ENCODE peak calls at places on chromosomes 7 and 10, in six cellular contexts. U, Q, A, V, H and C are unnamed samples.

GRCh38 chr10:124591123-124591495 is 129.5 kb downstream of the LHPP start:
- DNase-seq in H (no peak), U (no peak), Q (no peak), V (no peak), A (no peak), C (no peak)

GRCh38 chr10:124040454-124040853 is 52.9 kb downstream of the CHST15 start:
- DNase-seq in H (no peak), U (no peak), A (peak; percentile 19), V (no peak), Q (no peak), C (no peak)

GRCh38 chr10:36597921-36598320 is 527.5 kb upstream of the ANKRD30A start:
- DNase-seq in H (no peak), A (no peak), V (no peak), Q (no peak), U (no peak), C (no peak)

GRCh38 chr10:92688927-92689662 is 660 bp upstream of the HHEX start:
- DNase-seq in H (no peak), V (peak; percentile 48), Q (peak; percentile 34), U (peak; percentile 11), A (peak; percentile 44), C (no peak)

GRCh38 chr7:112782498-112782897 is 7.7 kb downstream of the TMEM168 start:
- DNase-seq in A (no peak), U (no peak), H (no peak), V (no peak), Q (no peak), C (no peak)

GRCh38 chr10:78977761-78978305 is 90.9 kb upstream of the ZMIZ1 start:
- DNase-seq in A (peak; percentile 88), V (peak; percentile 72), U (peak; percentile 32), H (peak; percentile 94), Q (peak; percentile 19), C (peak; percentile 79)

GRCh38 chr10:102515724-102516123 is 12.0 kb downstream of the SUFU start:
- DNase-seq in U (no peak), H (no peak), V (no peak), A (no peak), Q (no peak), C (no peak)

GRCh38 chr7:141362580-141363435 is 188.4 kb upstream of the AGK start:
- DNase-seq in Q (no peak), A (peak; percentile 80), V (peak; percentile 88), H (peak; percentile 3), U (peak; percentile 38), C (peak; percentile 55)

GRCh38 chr10:94115725-94116124 is 122.0 kb downstream of the PLCE1 start:
- DNase-seq in A (no peak), H (no peak), V (no peak), U (no peak), Q (no peak), C (no peak)

GRCh38 chr7:30934732-30935568 is 23.3 kb downstream of the AQP1 start:
- DNase-seq in H (no peak), V (no peak), Q (no peak), A (no peak), U (no peak), C (no peak)

GRCh38 chr7:52992479-52993195 is 42.8 kb upstream of the POM121L12 start:
- DNase-seq in U (no peak), V (no peak), A (no peak), H (no peak), Q (no peak), C (no peak)

GRCh38 chr10:123132576-123133477 is 2.9 kb upstream of the HMX3 start:
- DNase-seq in U (peak; percentile 84), H (peak; percentile 67), A (peak; percentile 86), V (peak; percentile 78), Q (peak; percentile 88), C (no peak)

GRCh38 chr10:784377-784758 is 94.9 kb upstream of the DIP2C start:
- DNase-seq in Q (peak; percentile 11), A (no peak), U (no peak), V (no peak), H (no peak), C (no peak)

GRCh38 chr7:27784399-27785053 is 44.6 kb downstream of the TAX1BP1 start:
- DNase-seq in A (peak; percentile 62), U (no peak), Q (no peak), V (peak; percentile 69), H (peak; percentile 77), C (peak; percentile 17)

GRCh38 chr7:126443951-126444350 is 808.8 kb downstream of the GRM8 start:
- DNase-seq in A (no peak), U (no peak), Q (no peak), H (no peak), V (no peak), C (no peak)

GRCh38 chr10:108204528-108205313 is 1040.2 kb upstream of the SORCS1 start:
- DNase-seq in V (peak; percentile 14), A (peak; percentile 15), U (no peak), H (no peak), Q (peak; percentile 11), C (peak; percentile 41)

GRCh38 chr10:200405-200804 is 65.2 kb downstream of the ZMYND11 start:
- DNase-seq in A (peak; percentile 61), Q (no peak), H (peak; percentile 23), U (no peak), V (no peak), C (no peak)

GRCh38 chr7:44284881-44285541 is 40.4 kb downstream of the CAMK2B start:
- DNase-seq in H (no peak), Q (peak; percentile 2), V (no peak), A (no peak), U (no peak), C (no peak)

GRCh38 chr7:70578131-70578530 is 553.8 kb upstream of the GALNT17 start:
- DNase-seq in A (no peak), H (no peak), U (no peak), Q (no peak), V (no peak), C (no peak)

GRCh38 chr10:101995451-101996063 is 60.4 kb downstream of the ARMH3 start:
- DNase-seq in Q (no peak), H (peak; percentile 7), A (peak; percentile 64), U (no peak), V (peak; percentile 35), C (no peak)

GRCh38 chr7:87144173-87144657 is 8.0 kb upstream of the DMTF1 start:
- DNase-seq in H (no peak), A (no peak), Q (no peak), U (no peak), V (no peak), C (no peak)

GRCh38 chr10:63145782-63146181 is 12.7 kb downstream of the NRBF2 start:
- DNase-seq in Q (no peak), A (no peak), H (no peak), V (no peak), U (no peak), C (peak; percentile 31)

GRCh38 chr10:124547651-124548168 is 86.1 kb downstream of the LHPP start:
- DNase-seq in V (no peak), A (peak; percentile 25), Q (no peak), H (no peak), U (no peak), C (no peak)

GRCh38 chr7:107999814-108000560 is 3.0 kb downstream of the LAMB1 start:
- DNase-seq in U (no peak), Q (no peak), A (no peak), V (peak; percentile 62), H (no peak), C (no peak)

GRCh38 chr7:108001759-108002725 is 919 bp downstream of the LAMB1 start:
- DNase-seq in H (peak; percentile 56), Q (peak; percentile 18), A (peak; percentile 38), V (peak; percentile 40), U (no peak), C (no peak)

GRCh38 chr7:107998660-107999480 is 4.1 kb downstream of the LAMB1 start:
- DNase-seq in V (peak; percentile 40), U (no peak), Q (no peak), H (no peak), A (no peak), C (no peak)

GRCh38 chr7:108002726-108003590 is at the start of gene LAMB1:
- DNase-seq in U (peak; percentile 77), Q (peak; percentile 80), V (peak; percentile 88), H (peak; percentile 70), A (peak; percentile 91), C (no peak)

GRCh38 chr7:108000875-108001758 is 1.8 kb downstream of the LAMB1 start:
- DNase-seq in V (peak; percentile 55), H (no peak), A (peak; percentile 73), U (peak; percentile 74), Q (peak; percentile 67), C (no peak)
- H3K4me3 ChIP-seq in V (peak overlapping the region; percentile 85), H (peak overlapping the region; percentile 92), A (peak overlapping the region; percentile 89), U (peak overlapping the region; percentile 52), Q (peak overlapping the region; percentile 77), C (peak overlapping the region; percentile 93)

GRCh38 chr10:75771606-75772005 is 340.2 kb downstream of the LRMDA start:
- DNase-seq in H (no peak), V (no peak), A (no peak), U (no peak), Q (no peak), C (no peak)
- H3K4me3 ChIP-seq in H (no peak overlapping the region), V (no peak overlapping the region), A (no peak overlapping the region), U (no peak overlapping the region), Q (no peak overlapping the region), C (no peak overlapping the region)

DNA sequence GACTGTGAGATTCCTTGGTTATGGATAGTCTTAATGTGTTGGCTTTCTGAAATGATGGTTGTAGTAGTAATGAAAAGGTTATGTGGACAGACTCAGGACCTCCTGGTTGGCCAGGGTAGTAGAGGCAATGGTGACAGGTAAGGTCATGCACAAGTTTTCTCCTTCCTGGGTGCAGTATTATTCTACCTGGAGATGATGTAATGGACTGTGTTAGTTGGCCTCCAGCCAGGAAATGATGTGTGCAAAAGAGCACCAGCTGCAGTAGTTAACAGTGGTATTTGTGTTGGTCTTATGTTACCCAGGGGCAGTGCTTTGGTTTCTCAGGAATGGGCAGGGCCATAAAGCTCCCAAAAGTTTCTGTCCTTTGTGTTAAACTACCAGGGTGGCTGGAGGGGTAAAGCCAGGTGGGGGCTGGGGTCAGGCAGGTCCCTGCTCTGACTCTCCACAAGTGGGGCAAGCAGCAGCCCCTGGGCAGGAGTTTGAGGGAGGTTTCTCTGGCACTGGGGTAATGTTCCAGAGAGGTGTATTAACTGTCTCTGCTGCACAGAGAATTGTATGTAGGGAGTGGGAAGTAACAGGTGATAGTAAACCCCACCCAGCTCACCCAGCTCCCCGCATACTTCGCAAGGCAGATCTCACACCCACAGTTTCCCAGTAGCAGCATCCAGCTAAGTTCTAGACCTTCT is 36.3 kb downstream of the GPR22 start:
- DNase-seq in V (peak; percentile 24), H (no peak), U (no peak), Q (peak; percentile 71), A (peak; percentile 7), C (no peak)
- H3K4me3 ChIP-seq in V (no peak overlapping the region), H (no peak overlapping the region), U (no peak overlapping the region), Q (no peak overlapping the region), A (no peak overlapping the region), C (no peak overlapping the region)

GRCh38 chr7:156020566-156020965 is 208.3 kb upstream of the SHH start:
- DNase-seq in Q (no peak), U (no peak), H (no peak), V (no peak), A (no peak), C (no peak)
- H3K4me3 ChIP-seq in Q (no peak overlapping the region), U (no peak overlapping the region), H (no peak overlapping the region), V (no peak overlapping the region), A (no peak overlapping the region), C (no peak overlapping the region)

DNA sequence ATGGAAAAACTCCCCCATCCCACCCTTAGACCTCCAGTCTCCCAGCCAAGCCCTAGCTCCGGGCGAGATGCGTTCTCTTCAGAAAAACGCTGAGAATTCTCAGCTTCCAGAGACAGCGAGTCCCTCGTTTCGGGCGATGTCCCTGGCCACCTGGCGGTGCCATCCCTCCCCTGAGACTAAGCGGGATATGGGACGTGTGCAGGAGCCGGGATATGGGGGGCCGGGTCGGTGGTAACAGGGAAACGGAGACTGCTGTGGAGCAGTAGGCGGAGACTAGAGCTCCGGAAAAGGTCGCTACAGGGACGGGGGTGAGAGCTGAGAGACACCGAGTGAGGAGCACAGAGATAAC is 435 bp upstream of the STRIP2 start:
- DNase-seq in U (no peak), V (no peak), H (no peak), Q (no peak), A (no peak), C (no peak)
- H3K4me3 ChIP-seq in U (peak overlapping the region; percentile 86), V (peak overlapping the region; percentile 66), H (peak overlapping the region; percentile 76), Q (peak overlapping the region; percentile 90), A (peak overlapping the region; percentile 80), C (peak overlapping the region; percentile 74)